ENCODE peak calls at places on chromosomes 13 and 19, in nine cellular contexts. A, D, Y, G, M, X, S, K and W are unnamed samples.

GRCh38 chr19:44581288-44581687 is 32.1 kb upstream of the IGSF23 start:
- DNase-seq in A (no peak), D (no peak), Y (no peak), G (no peak), M (no peak), X (no peak), S (no peak), K (no peak), W (no peak)

GRCh38 chr13:34145061-34145460 is 327.1 kb downstream of the RFC3 start:
- DNase-seq in A (no peak), D (no peak), Y (no peak), G (no peak), M (no peak), X (no peak), S (no peak), K (no peak), W (no peak)

GRCh38 chr13:30985637-30986205 is 53.3 kb downstream of the TEX26 start:
- DNase-seq in A (no peak), D (no peak), Y (peak), G (no peak), M (peak), X (no peak), S (no peak), K (no peak), W (peak)

GRCh38 chr13:60583911-60584753 is 187.1 kb downstream of the TDRD3 start:
- DNase-seq in A (no peak), D (peak), Y (peak), G (peak), M (no peak), X (no peak), S (peak), K (no peak), W (peak)

GRCh38 chr19:33456076-33456844 is 65.3 kb downstream of the PEPD start:
- DNase-seq in A (no peak), D (no peak), Y (no peak), G (no peak), M (no peak), X (peak), S (no peak), K (no peak), W (no peak)

GRCh38 chr19:10885241-10886169 is 14.2 kb downstream of the CARM1 start:
- DNase-seq in A (no peak), D (no peak), Y (no peak), G (no peak), M (peak), X (no peak), S (no peak), K (no peak), W (no peak)

GRCh38 chr13:21542563-21542962 is 61.4 kb downstream of the MICU2 start:
- DNase-seq in A (no peak), D (no peak), Y (no peak), G (no peak), M (peak), X (no peak), S (no peak), K (no peak), W (no peak)

GRCh38 chr13:84980571-84980970 is 818.6 kb downstream of the SLITRK6 start:
- DNase-seq in A (no peak), D (no peak), Y (no peak), G (no peak), M (no peak), X (no peak), S (no peak), K (no peak), W (no peak)

GRCh38 chr19:15464394-15465385 is at the start of gene RASAL3:
- DNase-seq in A (no peak), D (no peak), Y (no peak), G (no peak), M (no peak), X (no peak), S (peak), K (peak), W (no peak)

GRCh38 chr19:38308006-38308766 is 4.1 kb downstream of the C19orf33 start:
- DNase-seq in A (no peak), D (no peak), Y (no peak), G (no peak), M (no peak), X (no peak), S (no peak), K (no peak), W (no peak)

GRCh38 chr13:69579351-69579750 is 528.3 kb upstream of the ATXN8OS start:
- DNase-seq in A (no peak), D (no peak), Y (no peak), G (no peak), M (no peak), X (no peak), S (peak), K (no peak), W (no peak)

GRCh38 chr19:2446390-2446789 is 10.4 kb downstream of the LMNB2 start:
- DNase-seq in A (no peak), D (no peak), Y (no peak), G (no peak), M (no peak), X (no peak), S (no peak), K (peak), W (no peak)

GRCh38 chr13:33639640-33640080 is 178.3 kb upstream of the RFC3 start:
- DNase-seq in A (no peak), D (no peak), Y (no peak), G (no peak), M (no peak), X (no peak), S (no peak), K (no peak), W (no peak)

GRCh38 chr13:42652642-42653415 is 78.9 kb downstream of the TNFSF11 start:
- DNase-seq in A (no peak), D (no peak), Y (no peak), G (no peak), M (no peak), X (no peak), S (peak), K (no peak), W (no peak)

GRCh38 chr13:20354722-20355121 is 122.6 kb upstream of the GJB6 start:
- DNase-seq in A (no peak), D (no peak), Y (no peak), G (no peak), M (no peak), X (no peak), S (no peak), K (no peak), W (no peak)

DNA sequence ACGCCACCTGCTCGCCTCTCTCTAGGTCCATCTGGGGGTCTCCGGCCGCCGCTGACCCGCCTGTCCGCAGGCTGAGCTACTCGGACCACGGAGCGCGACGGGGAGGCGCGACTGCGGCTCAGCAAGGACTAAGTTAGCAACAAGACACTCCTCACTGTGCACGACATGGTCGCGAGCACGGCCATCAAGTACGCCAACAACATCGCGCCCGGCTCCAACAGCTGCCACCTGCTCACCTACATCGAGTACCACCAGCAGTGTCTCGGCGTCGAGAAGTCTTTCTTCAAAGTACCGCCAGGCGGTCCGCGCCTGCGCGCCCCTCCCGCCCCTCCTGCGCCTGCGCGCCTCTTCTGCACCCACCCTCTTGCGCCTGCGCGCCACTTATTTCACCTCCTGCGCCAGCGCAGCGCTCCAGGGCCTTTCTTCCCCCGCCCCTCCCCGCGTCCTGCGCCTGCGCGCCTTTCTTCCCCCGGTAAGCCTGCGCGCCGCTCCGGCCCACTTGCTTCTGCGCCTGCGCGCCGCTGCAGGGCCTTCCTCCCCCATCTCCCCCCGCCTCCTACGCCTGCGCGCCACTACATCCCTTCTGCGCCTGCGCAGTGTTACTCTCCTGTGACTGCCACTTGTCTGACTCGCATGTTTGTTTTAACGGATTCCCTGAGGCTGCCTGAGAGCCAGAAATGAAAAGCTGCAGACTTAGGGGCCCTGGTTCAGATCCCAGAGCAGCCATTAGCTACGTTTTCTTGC is 63.9 kb downstream of the ACSBG2 start:
- DNase-seq in A (peak), D (peak), Y (peak), G (peak), M (peak), X (peak), S (peak), K (peak), W (peak)
- H3K4me3 ChIP-seq in A (peak), D (peak), Y (peak), G (peak), M (peak), X (peak), S (peak), K (peak), W (peak)

DNA sequence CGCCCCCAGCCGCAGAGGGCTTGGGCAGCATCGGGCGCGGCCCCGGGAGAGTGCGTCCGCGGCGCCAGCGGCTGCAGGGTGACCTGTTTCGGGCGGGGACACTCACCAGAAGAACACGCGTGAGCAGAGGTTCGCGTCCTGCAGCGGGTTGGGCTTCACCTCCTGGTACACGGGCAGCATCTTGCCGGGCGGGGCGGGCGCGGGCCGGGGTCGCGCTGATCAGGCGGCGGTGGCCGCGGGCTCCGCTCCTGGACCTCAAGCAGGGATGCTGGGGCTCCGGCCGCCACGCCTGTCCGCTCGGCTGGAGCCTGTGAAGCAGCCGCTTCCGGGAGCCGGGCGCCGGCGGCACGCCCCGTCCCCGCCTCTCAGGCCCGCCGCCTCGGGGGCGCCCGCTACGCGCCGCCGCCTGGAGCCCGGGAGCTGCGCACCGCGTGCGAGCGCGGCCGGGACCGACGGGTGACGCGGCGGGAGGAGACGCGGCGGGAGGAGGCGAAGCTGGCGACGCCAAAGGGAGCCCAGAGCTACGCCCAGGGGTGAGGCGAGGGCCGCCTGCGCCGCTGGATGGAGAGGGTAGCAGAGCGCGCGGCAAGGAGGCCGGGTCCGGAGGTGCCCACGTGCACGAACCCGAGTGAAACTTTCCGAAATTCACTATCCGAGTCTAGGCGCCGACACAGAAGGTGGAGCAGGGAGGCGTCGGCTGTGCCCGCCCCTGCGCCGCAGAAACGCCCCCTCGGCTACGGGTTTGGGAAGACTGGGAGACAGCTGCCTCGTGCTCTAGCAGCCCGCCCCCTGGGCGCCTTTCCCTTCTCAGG is at the start of gene ABCC4:
- DNase-seq in A (peak), D (no peak), Y (peak), G (peak), M (peak), X (peak), S (peak), K (peak), W (peak)
- H3K4me3 ChIP-seq in A (peak), D (peak), Y (peak), G (no peak), M (peak), X (peak), S (peak), K (peak), W (peak)

DNA sequence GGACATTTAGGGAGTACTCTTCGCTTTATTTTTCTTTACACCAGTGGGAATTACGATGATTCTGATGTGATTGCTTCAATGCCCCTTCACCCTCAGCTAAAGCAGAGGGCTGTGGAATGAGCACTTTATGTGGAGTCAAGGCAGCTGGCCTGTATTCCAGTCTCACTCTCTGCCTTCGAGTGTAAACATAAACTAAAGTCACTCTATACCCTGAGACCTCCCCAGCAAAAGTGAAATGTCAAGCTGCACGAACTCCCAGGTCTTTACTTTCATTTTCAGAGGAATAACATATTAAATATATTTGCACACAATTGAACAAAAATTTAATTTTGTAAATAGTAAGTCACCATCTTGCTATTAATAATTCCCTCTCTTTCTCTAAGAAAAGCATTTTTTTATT is 557.1 kb downstream of the DACH1 start:
- DNase-seq in A (no peak), D (no peak), Y (no peak), G (no peak), M (no peak), X (no peak), S (no peak), K (no peak), W (no peak)
- H3K4me3 ChIP-seq in A (no peak), D (no peak), Y (no peak), G (no peak), M (peak), X (no peak), S (no peak), K (no peak), W (no peak)

DNA sequence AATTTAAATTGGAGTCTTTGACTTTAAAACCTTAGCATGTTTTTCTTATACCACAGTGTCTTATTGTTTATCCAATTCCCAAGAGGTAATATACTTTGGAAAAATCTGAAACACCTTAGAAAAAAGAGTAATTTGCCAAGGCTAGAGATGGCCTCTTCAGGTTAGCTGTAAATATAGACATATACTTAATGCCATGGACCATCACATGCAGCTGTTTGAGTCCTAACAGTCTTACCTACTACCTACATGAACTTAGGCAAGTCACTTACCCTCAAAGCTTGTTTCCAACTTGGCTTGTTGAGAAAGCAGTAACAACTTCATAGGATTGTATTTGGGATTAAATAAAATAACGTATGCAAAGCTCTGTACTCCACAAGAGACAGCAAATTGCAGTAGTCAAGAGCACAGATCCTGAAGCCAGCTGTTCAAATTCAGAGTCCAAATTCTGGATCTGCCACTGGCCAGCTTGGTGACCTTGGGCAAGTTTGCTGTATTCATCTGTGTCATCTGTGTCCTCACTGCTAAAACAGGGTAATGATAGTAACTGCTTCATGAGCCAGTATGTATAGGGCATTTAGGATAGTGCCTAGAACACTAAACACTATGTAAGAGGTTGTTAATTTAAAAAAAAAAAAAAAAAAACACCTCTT is 13.2 kb upstream of the SPART start:
- DNase-seq in A (no peak), D (no peak), Y (no peak), G (peak), M (no peak), X (no peak), S (no peak), K (no peak), W (no peak)
- H3K4me3 ChIP-seq in A (no peak), D (no peak), Y (no peak), G (no peak), M (no peak), X (no peak), S (no peak), K (no peak), W (no peak)

GRCh38 chr19:18433039-18433691 is 4.8 kb downstream of the ISYNA1 start:
- DNase-seq in A (no peak), D (no peak), Y (no peak), G (peak), M (no peak), X (no peak), S (no peak), K (peak), W (no peak)
- H3K4me3 ChIP-seq in A (peak), D (peak), Y (peak), G (no peak), M (no peak), X (peak), S (no peak), K (peak), W (peak)

DNA sequence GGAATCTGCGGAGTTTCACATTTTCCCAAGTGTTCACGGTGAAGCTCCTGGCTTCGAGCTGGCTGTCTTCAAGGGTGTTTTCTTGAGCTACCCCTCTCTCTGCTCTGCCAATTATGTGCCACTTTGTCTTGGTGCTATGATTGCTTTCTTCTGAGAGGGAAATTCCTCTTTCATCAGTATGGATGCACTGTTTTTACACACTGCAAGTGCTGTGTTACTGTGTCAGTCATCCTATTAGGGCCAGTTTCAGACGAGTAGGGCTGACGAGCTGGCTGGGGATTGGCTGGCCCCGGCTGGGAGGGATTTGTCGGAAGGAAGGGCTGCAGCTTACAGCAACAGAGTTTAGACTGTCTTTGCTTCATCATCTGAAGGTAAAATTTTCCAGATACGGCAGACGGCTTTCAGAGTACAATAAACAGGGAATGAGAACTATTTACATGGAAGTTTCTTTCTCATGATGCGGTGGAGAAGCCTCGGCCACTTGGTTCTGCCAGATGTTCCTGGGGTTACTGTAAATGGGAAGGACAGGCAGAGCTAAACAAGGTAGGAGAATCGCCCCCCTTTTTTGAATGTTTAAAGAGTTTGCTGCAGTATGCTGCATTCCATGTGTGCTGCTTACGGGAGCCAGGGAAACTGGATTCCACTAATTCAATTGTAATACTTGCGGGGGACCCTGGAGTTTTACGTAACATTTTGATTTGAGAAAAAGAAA is at the start of gene MBNL2:
- DNase-seq in A (peak), D (peak), Y (peak), G (peak), M (peak), X (peak), S (peak), K (peak), W (peak)
- H3K4me3 ChIP-seq in A (peak), D (peak), Y (peak), G (peak), M (peak), X (peak), S (peak), K (peak), W (peak)

GRCh38 chr19:46546194-46546896 is 50.7 kb upstream of the PNMA8B start:
- DNase-seq in A (no peak), D (no peak), Y (peak), G (peak), M (no peak), X (peak), S (peak), K (no peak), W (peak)
- H3K4me3 ChIP-seq in A (no peak), D (no peak), Y (no peak), G (no peak), M (no peak), X (no peak), S (no peak), K (peak), W (peak)

DNA sequence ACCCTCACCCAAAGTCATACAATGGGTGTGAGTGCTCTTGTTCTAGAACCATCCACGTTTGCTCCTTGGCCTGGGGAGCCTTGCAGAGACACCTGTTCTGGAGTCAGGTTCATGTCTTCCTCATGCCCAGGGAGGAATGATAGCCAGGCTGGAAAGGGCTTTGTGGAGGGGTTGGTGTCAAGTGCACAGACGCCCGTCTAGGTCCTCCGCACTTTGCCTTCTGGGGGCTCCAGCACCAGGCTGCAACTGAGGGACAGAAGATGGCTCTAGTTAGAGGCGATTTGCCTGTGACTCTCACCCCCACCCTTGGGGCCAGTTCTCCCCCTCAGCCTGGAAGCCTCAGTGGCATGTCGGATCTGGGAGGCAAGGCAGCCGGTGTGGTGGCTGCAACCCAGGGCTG is 47.2 kb upstream of the ZNF536 start:
- DNase-seq in A (peak), D (no peak), Y (no peak), G (no peak), M (no peak), X (no peak), S (no peak), K (no peak), W (no peak)
- H3K4me3 ChIP-seq in A (no peak), D (no peak), Y (no peak), G (no peak), M (no peak), X (no peak), S (no peak), K (no peak), W (no peak)